ENCODE peak calls at places on chromosomes 13 and 19, in six cellular contexts. One of them, this sample, is unnamed.

GRCh38 chr19:48551437-48552302 is at the start of gene SULT2B1:
- ATAC-seq in heart right ventricle: no peak
- ATAC-seq in omental fat pad: no peak
- ATAC-seq in T-cell: no peak
- ATAC-seq in left lung: peak
- ATAC-seq in naive thymus-derived CD8-positive, alpha-beta T cell: no peak
- ATAC-seq in this sample: peak

GRCh38 chr13:98260357-98261164 is 83.5 kb upstream of the RNF113B start:
- ATAC-seq in heart right ventricle: peak
- ATAC-seq in omental fat pad: no peak
- ATAC-seq in T-cell: no peak
- ATAC-seq in left lung: no peak
- ATAC-seq in naive thymus-derived CD8-positive, alpha-beta T cell: no peak
- ATAC-seq in this sample: no peak

GRCh38 chr19:48023011-48023410 is 20.9 kb downstream of the CABP5 start:
- ATAC-seq in heart right ventricle: no peak
- ATAC-seq in omental fat pad: no peak
- ATAC-seq in T-cell: no peak
- ATAC-seq in left lung: no peak
- ATAC-seq in naive thymus-derived CD8-positive, alpha-beta T cell: no peak
- ATAC-seq in this sample: no peak

GRCh38 chr19:7801020-7801570 is 28.9 kb upstream of the EVI5L start:
- ATAC-seq in heart right ventricle: no peak
- ATAC-seq in omental fat pad: no peak
- ATAC-seq in T-cell: no peak
- ATAC-seq in left lung: no peak
- ATAC-seq in naive thymus-derived CD8-positive, alpha-beta T cell: no peak
- ATAC-seq in this sample: no peak

GRCh38 chr19:4058696-4059492 is 7.8 kb downstream of the ZBTB7A start:
- ATAC-seq in heart right ventricle: no peak
- ATAC-seq in omental fat pad: no peak
- ATAC-seq in T-cell: no peak
- ATAC-seq in left lung: peak
- ATAC-seq in naive thymus-derived CD8-positive, alpha-beta T cell: no peak
- ATAC-seq in this sample: no peak

GRCh38 chr19:46381346-46381745 is 32.0 kb downstream of the CCDC8 start:
- ATAC-seq in heart right ventricle: no peak
- ATAC-seq in omental fat pad: no peak
- ATAC-seq in T-cell: no peak
- ATAC-seq in left lung: no peak
- ATAC-seq in naive thymus-derived CD8-positive, alpha-beta T cell: no peak
- ATAC-seq in this sample: no peak

GRCh38 chr13:109157275-109157674 is 527.9 kb downstream of the MYO16 start:
- ATAC-seq in heart right ventricle: no peak
- ATAC-seq in omental fat pad: no peak
- ATAC-seq in T-cell: no peak
- ATAC-seq in left lung: peak
- ATAC-seq in naive thymus-derived CD8-positive, alpha-beta T cell: no peak
- ATAC-seq in this sample: no peak

GRCh38 chr13:93726173-93727019 is 499.8 kb downstream of the GPC6 start:
- ATAC-seq in heart right ventricle: no peak
- ATAC-seq in omental fat pad: no peak
- ATAC-seq in T-cell: no peak
- ATAC-seq in left lung: no peak
- ATAC-seq in naive thymus-derived CD8-positive, alpha-beta T cell: no peak
- ATAC-seq in this sample: no peak

GRCh38 chr13:46894534-46894906 is 2.3 kb downstream of the HTR2A start:
- ATAC-seq in heart right ventricle: peak
- ATAC-seq in omental fat pad: peak
- ATAC-seq in T-cell: peak
- ATAC-seq in left lung: no peak
- ATAC-seq in naive thymus-derived CD8-positive, alpha-beta T cell: no peak
- ATAC-seq in this sample: no peak

GRCh38 chr19:33040994-33041827 is 23.5 kb downstream of the RHPN2 start:
- ATAC-seq in heart right ventricle: no peak
- ATAC-seq in omental fat pad: no peak
- ATAC-seq in T-cell: no peak
- ATAC-seq in left lung: no peak
- ATAC-seq in naive thymus-derived CD8-positive, alpha-beta T cell: no peak
- ATAC-seq in this sample: no peak

GRCh38 chr13:36438594-36439483 is 6.5 kb downstream of the CCNA1 start:
- ATAC-seq in heart right ventricle: no peak
- ATAC-seq in omental fat pad: no peak
- ATAC-seq in T-cell: no peak
- ATAC-seq in left lung: no peak
- ATAC-seq in naive thymus-derived CD8-positive, alpha-beta T cell: no peak
- ATAC-seq in this sample: no peak

GRCh38 chr13:28650284-28650683 is 8.6 kb upstream of the POMP start:
- ATAC-seq in heart right ventricle: no peak
- ATAC-seq in omental fat pad: no peak
- ATAC-seq in T-cell: no peak
- ATAC-seq in left lung: no peak
- ATAC-seq in naive thymus-derived CD8-positive, alpha-beta T cell: no peak
- ATAC-seq in this sample: no peak

GRCh38 chr13:49220035-49220855 is at the start of gene MLNR:
- ATAC-seq in heart right ventricle: peak
- ATAC-seq in omental fat pad: peak
- ATAC-seq in T-cell: peak
- ATAC-seq in left lung: peak
- ATAC-seq in naive thymus-derived CD8-positive, alpha-beta T cell: peak
- ATAC-seq in this sample: peak

GRCh38 chr13:20492641-20493040 is 33.0 kb downstream of the CRYL1 start:
- ATAC-seq in heart right ventricle: no peak
- ATAC-seq in omental fat pad: no peak
- ATAC-seq in T-cell: no peak
- ATAC-seq in left lung: peak
- ATAC-seq in naive thymus-derived CD8-positive, alpha-beta T cell: no peak
- ATAC-seq in this sample: no peak

GRCh38 chr13:49620170-49620621 is 8.1 kb upstream of the ARL11 start:
- ATAC-seq in heart right ventricle: no peak
- ATAC-seq in omental fat pad: no peak
- ATAC-seq in T-cell: peak
- ATAC-seq in left lung: no peak
- ATAC-seq in naive thymus-derived CD8-positive, alpha-beta T cell: peak
- ATAC-seq in this sample: no peak

GRCh38 chr13:65926750-65927171 is 1303.4 kb downstream of the PCDH9 start:
- ATAC-seq in heart right ventricle: peak
- ATAC-seq in omental fat pad: no peak
- ATAC-seq in T-cell: no peak
- ATAC-seq in left lung: peak
- ATAC-seq in naive thymus-derived CD8-positive, alpha-beta T cell: no peak
- ATAC-seq in this sample: no peak

GRCh38 chr13:23903906-23904280 is 6.6 kb upstream of the C1QTNF9B start:
- ATAC-seq in heart right ventricle: peak
- ATAC-seq in omental fat pad: no peak
- ATAC-seq in T-cell: no peak
- ATAC-seq in left lung: peak
- ATAC-seq in naive thymus-derived CD8-positive, alpha-beta T cell: peak
- ATAC-seq in this sample: no peak

GRCh38 chr19:39398297-39398864 is 7.2 kb downstream of the MED29 start:
- ATAC-seq in heart right ventricle: peak
- ATAC-seq in omental fat pad: peak
- ATAC-seq in T-cell: no peak
- ATAC-seq in left lung: peak
- ATAC-seq in naive thymus-derived CD8-positive, alpha-beta T cell: no peak
- ATAC-seq in this sample: peak

GRCh38 chr13:43528992-43529391 is 257.8 kb downstream of the ENOX1 start:
- ATAC-seq in heart right ventricle: no peak
- ATAC-seq in omental fat pad: no peak
- ATAC-seq in T-cell: no peak
- ATAC-seq in left lung: no peak
- ATAC-seq in naive thymus-derived CD8-positive, alpha-beta T cell: no peak
- ATAC-seq in this sample: no peak

GRCh38 chr13:64925284-64925683 is 2304.9 kb downstream of the PCDH9 start:
- ATAC-seq in heart right ventricle: no peak
- ATAC-seq in omental fat pad: no peak
- ATAC-seq in T-cell: no peak
- ATAC-seq in left lung: no peak
- ATAC-seq in naive thymus-derived CD8-positive, alpha-beta T cell: no peak
- ATAC-seq in this sample: no peak

GRCh38 chr13:25662516-25662915 is 290.7 kb downstream of the ATP8A2 start:
- ATAC-seq in heart right ventricle: no peak
- ATAC-seq in omental fat pad: no peak
- ATAC-seq in T-cell: no peak
- ATAC-seq in left lung: no peak
- ATAC-seq in naive thymus-derived CD8-positive, alpha-beta T cell: no peak
- ATAC-seq in this sample: no peak

GRCh38 chr13:109381546-109382180 is 404.7 kb downstream of the IRS2 start:
- ATAC-seq in heart right ventricle: no peak
- ATAC-seq in omental fat pad: no peak
- ATAC-seq in T-cell: no peak
- ATAC-seq in left lung: no peak
- ATAC-seq in naive thymus-derived CD8-positive, alpha-beta T cell: no peak
- ATAC-seq in this sample: no peak